ENCODE peak calls at places on chromosome 3, in five cellular contexts. V is activated CD8-positive, alpha-beta memory T cell treated with anti-CD3 and anti-CD28 coated beads for 48 hours; Y is left colon; I is NCI-H1694 treated with DMSO at 0.1 percent for 48 hours; Q is activated naive CD4-positive, alpha-beta T cell. G is an unnamed sample.

GRCh38 chr3:62186967-62187366 is 186.4 kb downstream of the FEZF2 start:
- DNase-seq in V (no peak), Y (no peak), I (no peak), Q (no peak), G (peak)

GRCh38 chr3:170200992-170201391 is 19.5 kb upstream of the PHC3 start:
- DNase-seq in V (no peak), Y (no peak), I (no peak), Q (no peak), G (no peak)

GRCh38 chr3:45693941-45694521 is 4.8 kb downstream of the SACM1L start:
- DNase-seq in V (no peak), Y (no peak), I (no peak), Q (no peak), G (no peak)

GRCh38 chr3:126373682-126374601 is 16.7 kb upstream of the KLF15 start:
- DNase-seq in V (no peak), Y (no peak), I (no peak), Q (no peak), G (no peak)

GRCh38 chr3:187735837-187736236 is 9.4 kb downstream of the BCL6 start:
- DNase-seq in V (no peak), Y (no peak), I (no peak), Q (no peak), G (peak)

GRCh38 chr3:74750901-74751300 is 136.4 kb upstream of the CNTN3 start:
- DNase-seq in V (no peak), Y (no peak), I (no peak), Q (no peak), G (no peak)

GRCh38 chr3:66618066-66618465 is 117.2 kb upstream of the LRIG1 start:
- DNase-seq in V (no peak), Y (no peak), I (no peak), Q (no peak), G (no peak)

GRCh38 chr3:152299243-152299976 is 30.7 kb downstream of the MBNL1 start:
- DNase-seq in V (no peak), Y (no peak), I (no peak), Q (no peak), G (no peak)

GRCh38 chr3:16174389-16174788 is at the start of gene GALNT15:
- DNase-seq in V (no peak), Y (peak), I (peak), Q (no peak), G (no peak)

GRCh38 chr3:65436580-65436979 is 602.1 kb downstream of the MAGI1 start:
- DNase-seq in V (no peak), Y (no peak), I (no peak), Q (no peak), G (no peak)

GRCh38 chr3:33919721-33920120 is 121.3 kb downstream of the PDCD6IP start:
- DNase-seq in V (no peak), Y (no peak), I (no peak), Q (no peak), G (no peak)

GRCh38 chr3:10986592-10986991 is 6.0 kb upstream of the SLC6A1 start:
- DNase-seq in V (no peak), Y (no peak), I (no peak), Q (no peak), G (no peak)

GRCh38 chr3:81723732-81724313 is 37.6 kb downstream of the GBE1 start:
- DNase-seq in V (no peak), Y (no peak), I (no peak), Q (no peak), G (no peak)

GRCh38 chr3:105094588-105094987 is 272.1 kb upstream of the ALCAM start:
- DNase-seq in V (no peak), Y (no peak), I (no peak), Q (no peak), G (no peak)

GRCh38 chr3:14852058-14852599 is 33.4 kb downstream of the FGD5 start:
- DNase-seq in V (no peak), Y (no peak), I (no peak), Q (no peak), G (no peak)

GRCh38 chr3:196179380-196180308 is 31.6 kb downstream of the ZDHHC19 start:
- DNase-seq in V (peak), Y (peak), I (peak), Q (peak), G (no peak)

GRCh38 chr3:44098666-44099065 is 143.0 kb upstream of the TOPAZ1 start:
- DNase-seq in V (no peak), Y (no peak), I (no peak), Q (no peak), G (no peak)

GRCh38 chr3:124297062-124297980 is 305.4 kb upstream of the ROPN1 start:
- DNase-seq in V (no peak), Y (no peak), I (no peak), Q (no peak), G (no peak)

GRCh38 chr3:33152363-33153360 is 38.8 kb downstream of the CRTAP start:
- DNase-seq in V (no peak), Y (no peak), I (no peak), Q (no peak), G (no peak)

GRCh38 chr3:152905631-152906030 is 70.7 kb downstream of the P2RY1 start:
- DNase-seq in V (no peak), Y (no peak), I (no peak), Q (no peak), G (no peak)

GRCh38 chr3:122982202-122983185 is 45.1 kb downstream of the SEMA5B start:
- DNase-seq in V (no peak), Y (no peak), I (no peak), Q (no peak), G (no peak)

GRCh38 chr3:37179144-37179967 is 5.0 kb upstream of the LRRFIP2 start:
- DNase-seq in V (no peak), Y (no peak), I (no peak), Q (no peak), G (no peak)

GRCh38 chr3:127387119-127387518 is 99.3 kb upstream of the PRR20G start:
- DNase-seq in V (no peak), Y (no peak), I (no peak), Q (no peak), G (no peak)

GRCh38 chr3:147215660-147216059 is 190.7 kb downstream of the ZIC4 start:
- DNase-seq in V (no peak), Y (no peak), I (no peak), Q (no peak), G (no peak)

GRCh38 chr3:38084019-38084968 is 45.3 kb downstream of the DLEC1 start:
- DNase-seq in V (no peak), Y (no peak), I (no peak), Q (no peak), G (no peak)

GRCh38 chr3:56190130-56190529 is 278.1 kb downstream of the ERC2 start:
- DNase-seq in V (no peak), Y (no peak), I (no peak), Q (no peak), G (no peak)

GRCh38 chr3:4580346-4581019 is 87.3 kb downstream of the ITPR1 start:
- DNase-seq in V (no peak), Y (no peak), I (no peak), Q (no peak), G (no peak)

GRCh38 chr3:53842436-53843194 is 3.6 kb downstream of the CHDH start:
- DNase-seq in V (no peak), Y (peak), I (no peak), Q (no peak), G (peak)

GRCh38 chr3:104198136-104198535 is 1168.6 kb upstream of the ALCAM start:
- DNase-seq in V (no peak), Y (no peak), I (no peak), Q (no peak), G (no peak)

GRCh38 chr3:29354894-29355293 is 74.0 kb downstream of the RBMS3 start:
- DNase-seq in V (no peak), Y (no peak), I (no peak), Q (no peak), G (no peak)

GRCh38 chr3:167749209-167749608 is 13.7 kb downstream of the SERPINI1 start:
- DNase-seq in V (no peak), Y (no peak), I (no peak), Q (no peak), G (no peak)

GRCh38 chr3:76554717-76555116 is 485.2 kb upstream of the ROBO2 start:
- DNase-seq in V (no peak), Y (no peak), I (no peak), Q (no peak), G (no peak)

GRCh38 chr3:89270201-89270600 is 162.8 kb downstream of the EPHA3 start:
- DNase-seq in V (no peak), Y (no peak), I (no peak), Q (no peak), G (no peak)

GRCh38 chr3:33394403-33395054 is 45.7 kb downstream of the UBP1 start:
- DNase-seq in V (no peak), Y (no peak), I (no peak), Q (no peak), G (no peak)

GRCh38 chr3:159322322-159322939 is 520.6 kb downstream of the MFSD1 start:
- DNase-seq in V (no peak), Y (peak), I (no peak), Q (no peak), G (peak)

GRCh38 chr3:44019736-44020135 is 221.9 kb upstream of the TOPAZ1 start:
- DNase-seq in V (no peak), Y (no peak), I (no peak), Q (no peak), G (no peak)

G was measured in trophoblast cell.